ENCODE peak calls at places on chromosome 19, in seven cellular contexts. Q, M, A, E, P, W and H are unnamed samples.

GRCh38 chr19:678791-679388 is 2.7 kb downstream of the FSTL3 start:
- DNase-seq in Q (no peak), M (no peak), A (no peak), E (no peak), P (no peak), W (no peak), H (no peak)

GRCh38 chr19:40523322-40524047 is 53.2 kb upstream of the SHKBP1 start:
- DNase-seq in Q (no peak), M (peak; percentile 41), A (peak; percentile 36), E (no peak), P (no peak), W (no peak), H (peak; percentile 88)

GRCh38 chr19:1182727-1183126 is 8.7 kb upstream of the SBNO2 start:
- DNase-seq in Q (no peak), M (no peak), A (no peak), E (no peak), P (no peak), W (no peak), H (no peak)

GRCh38 chr19:3982701-3983541 is 2.3 kb downstream of the EEF2 start:
- DNase-seq in Q (no peak), M (peak; percentile 31), A (no peak), E (no peak), P (no peak), W (no peak), H (no peak)

GRCh38 chr19:13153627-13154240 is 3.5 kb downstream of the IER2 start:
- DNase-seq in Q (no peak), M (peak; percentile 30), A (no peak), E (peak; percentile 41), P (peak; percentile 22), W (no peak), H (peak; percentile 60)

GRCh38 chr19:35438527-35438926 is 9.5 kb upstream of the FFAR2 start:
- DNase-seq in Q (no peak), M (no peak), A (no peak), E (no peak), P (no peak), W (no peak), H (peak; percentile 78)

GRCh38 chr19:43532571-43532961 is 422 bp upstream of the ZNF575 start:
- DNase-seq in Q (no peak), M (no peak), A (no peak), E (no peak), P (no peak), W (no peak), H (no peak)

GRCh38 chr19:49888478-49888901 is 8.2 kb downstream of the IL4I1 start:
- DNase-seq in Q (no peak), M (no peak), A (no peak), E (no peak), P (no peak), W (no peak), H (no peak)

GRCh38 chr19:47446534-47447469 is 24.9 kb downstream of the SLC8A2 start:
- DNase-seq in Q (no peak), M (no peak), A (no peak), E (no peak), P (no peak), W (no peak), H (no peak)

GRCh38 chr19:15010497-15011255 is 31.0 kb upstream of the SLC1A6 start:
- DNase-seq in Q (no peak), M (no peak), A (no peak), E (no peak), P (no peak), W (no peak), H (no peak)

GRCh38 chr19:43607238-43608205 is 4.4 kb upstream of the SRRM5 start:
- DNase-seq in Q (no peak), M (no peak), A (no peak), E (no peak), P (no peak), W (no peak), H (no peak)

GRCh38 chr19:2574478-2574931 is 98.6 kb downstream of the GADD45B start:
- DNase-seq in Q (no peak), M (no peak), A (no peak), E (no peak), P (no peak), W (no peak), H (no peak)

GRCh38 chr19:52248256-52248655 is 21.1 kb upstream of the ZNF766 start:
- DNase-seq in Q (peak; percentile 53), M (peak; percentile 63), A (peak; percentile 43), E (peak; percentile 35), P (peak; percentile 30), W (peak; percentile 28), H (peak; percentile 34)

GRCh38 chr19:11203194-11204075 is 6.1 kb upstream of the KANK2 start:
- DNase-seq in Q (no peak), M (peak; percentile 43), A (peak; percentile 77), E (peak; percentile 22), P (peak; percentile 21), W (peak; percentile 64), H (peak; percentile 61)

GRCh38 chr19:48368942-48369341 is 4.8 kb downstream of the SYNGR4 start:
- DNase-seq in Q (no peak), M (no peak), A (no peak), E (no peak), P (no peak), W (no peak), H (no peak)